ENCODE peak calls at places on chromosomes 13 and 19, in four cellular contexts. C, Z, G and Q are unnamed samples.

GRCh38 chr13:77595166-77595810 is 59.8 kb downstream of the SCEL start:
- DNase-seq in C (no peak), Z (no peak), G (no peak), Q (no peak)

GRCh38 chr13:27632214-27632613 is 10.5 kb downstream of the POLR1D start:
- DNase-seq in C (no peak), Z (no peak), G (no peak), Q (no peak)

GRCh38 chr19:28710278-28710677 is 502.7 kb downstream of the UQCRFS1 start:
- DNase-seq in C (peak; percentile 27), Z (no peak), G (no peak), Q (no peak)

GRCh38 chr19:53374743-53375142 is 9.2 kb downstream of the ZNF525 start:
- DNase-seq in C (no peak), Z (no peak), G (no peak), Q (no peak)

GRCh38 chr19:46925548-46925950 is 64.8 kb downstream of the ARHGAP35 start:
- DNase-seq in C (no peak), Z (no peak), G (no peak), Q (no peak)

GRCh38 chr19:35860818-35861639 is 4.3 kb downstream of the KIRREL2 start:
- DNase-seq in C (no peak), Z (no peak), G (peak; percentile 77), Q (no peak)

GRCh38 chr19:51706296-51706695 is 13.2 kb downstream of the SPACA6 start:
- DNase-seq in C (no peak), Z (no peak), G (no peak), Q (no peak)

GRCh38 chr19:38812004-38812840 is 523 bp downstream of the LGALS4 start:
- DNase-seq in C (no peak), Z (no peak), G (no peak), Q (no peak)

GRCh38 chr19:10010247-10010691 is at the start of gene COL5A3:
- DNase-seq in C (no peak), Z (peak; percentile 15), G (no peak), Q (no peak)

GRCh38 chr13:113592571-113592970 is 8.0 kb downstream of the TFDP1 start:
- DNase-seq in C (no peak), Z (no peak), G (no peak), Q (peak; percentile 70)

GRCh38 chr13:53201454-53202225 is 173.0 kb downstream of the OLFM4 start:
- DNase-seq in C (no peak), Z (no peak), G (peak; percentile 23), Q (no peak)

GRCh38 chr13:80339841-80340642 is 884 bp downstream of the SPRY2 start:
- DNase-seq in C (no peak), Z (peak; percentile 46), G (peak; percentile 23), Q (no peak)

GRCh38 chr13:50187352-50188029 is 172.2 kb downstream of the KCNRG start:
- DNase-seq in C (no peak), Z (no peak), G (no peak), Q (no peak)

GRCh38 chr13:59680429-59681024 is 483.2 kb downstream of the DIAPH3 start:
- DNase-seq in C (no peak), Z (no peak), G (no peak), Q (no peak)

GRCh38 chr19:35100588-35101533 is 14.8 kb upstream of the FXYD3 start:
- DNase-seq in C (no peak), Z (no peak), G (no peak), Q (no peak)

GRCh38 chr19:34556500-34556899 is 74.9 kb downstream of the WTIP start:
- DNase-seq in C (no peak), Z (no peak), G (no peak), Q (no peak)

GRCh38 chr13:30616927-30617314 is 799 bp upstream of the USPL1 start:
- DNase-seq in C (peak; percentile 84), Z (peak; percentile 77), G (peak; percentile 49), Q (peak; percentile 85)

GRCh38 chr19:46201413-46202310 is 27.9 kb upstream of the IGFL1 start:
- DNase-seq in C (no peak), Z (no peak), G (no peak), Q (no peak)

GRCh38 chr19:1556639-1557070 is 11.5 kb downstream of the MEX3D start:
- DNase-seq in C (no peak), Z (no peak), G (no peak), Q (no peak)

GRCh38 chr13:38819053-38819452 is 132.2 kb downstream of the FREM2 start:
- DNase-seq in C (peak; percentile 42), Z (peak; percentile 28), G (no peak), Q (no peak)

GRCh38 chr19:14450168-14450874 is 17.2 kb downstream of the PKN1 start:
- DNase-seq in C (no peak), Z (no peak), G (no peak), Q (no peak)

GRCh38 chr13:27295096-27295495 is 24.5 kb downstream of the RASL11A start:
- DNase-seq in C (no peak), Z (no peak), G (no peak), Q (no peak)

GRCh38 chr19:57903298-57904174 is 12.9 kb downstream of the ZNF417 start:
- DNase-seq in C (no peak), Z (no peak), G (no peak), Q (no peak)

GRCh38 chr19:27966390-27966816 is 1246.5 kb downstream of the UQCRFS1 start:
- DNase-seq in C (no peak), Z (no peak), G (no peak), Q (no peak)

GRCh38 chr13:70623260-70623659 is 515.0 kb upstream of the KLHL1 start:
- DNase-seq in C (no peak), Z (no peak), G (no peak), Q (no peak)

GRCh38 chr13:84296386-84296785 is 414.1 kb upstream of the SLITRK1 start:
- DNase-seq in C (no peak), Z (no peak), G (no peak), Q (no peak)

GRCh38 chr19:31314849-31315620 is 34.2 kb downstream of the TSHZ3 start:
- DNase-seq in C (no peak), Z (no peak), G (no peak), Q (no peak)
- TF ChIP-seq CTCF in C (peak; percentile 14), Z (peak; percentile 37), G (peak; percentile 9), Q (peak; percentile 17)

DNA sequence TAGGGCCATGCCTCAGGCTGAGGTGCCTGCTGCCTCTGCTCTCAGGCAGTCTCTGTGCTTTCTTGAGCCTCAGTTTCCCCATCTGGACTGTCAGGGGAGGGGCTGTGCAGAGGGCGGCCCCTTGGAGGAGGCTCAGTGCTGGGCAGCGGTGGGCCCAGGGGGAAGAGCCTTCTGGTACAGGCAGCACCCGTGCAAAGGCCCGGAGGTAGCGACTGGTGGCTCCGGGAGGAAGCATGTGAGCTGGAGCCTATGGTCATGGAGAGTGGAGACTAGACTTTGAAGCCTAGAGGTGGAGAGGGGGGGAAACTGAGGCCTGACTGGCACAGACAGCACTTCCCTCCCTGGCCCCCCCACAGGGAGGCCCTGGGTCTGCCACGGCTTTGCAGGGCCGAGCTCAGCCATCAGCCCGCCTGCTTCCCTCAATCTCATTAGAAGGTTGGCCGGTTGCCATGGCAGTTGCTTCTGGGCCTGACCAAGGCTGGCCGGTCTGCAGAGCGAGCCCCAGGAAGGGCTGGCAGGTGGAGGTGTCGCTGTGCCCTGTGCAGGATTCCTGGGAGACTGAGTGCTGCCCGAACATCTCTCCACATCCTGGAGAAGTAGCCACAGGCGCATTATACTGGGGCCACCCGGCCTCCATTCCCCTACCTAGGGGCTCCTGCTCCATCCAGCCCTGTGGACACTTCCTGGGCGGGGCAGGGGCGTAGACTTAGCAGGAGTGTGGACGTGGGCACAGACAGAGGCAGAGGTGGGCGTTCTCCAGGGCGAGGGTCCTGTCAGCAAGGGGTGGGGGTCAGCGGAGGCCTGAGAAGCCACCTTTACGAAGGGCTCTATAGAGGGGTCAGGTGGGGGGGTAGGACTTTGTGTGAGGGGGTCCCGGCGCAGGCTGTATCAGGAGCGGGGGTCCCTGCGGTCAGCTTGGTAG is 53.2 kb downstream of the CRTC1 start:
- DNase-seq in C (no peak), Z (no peak), G (no peak), Q (peak; percentile 80)
- TF ChIP-seq CTCF in C (no peak), Z (no peak), G (no peak), Q (no peak)

GRCh38 chr13:29573190-29573589 is 22.3 kb downstream of the SLC7A1 start:
- DNase-seq in C (no peak), Z (peak; percentile 69), G (no peak), Q (no peak)
- TF ChIP-seq CTCF in C (no peak), Z (peak; percentile 26), G (no peak), Q (peak; percentile 5)

GRCh38 chr13:31824705-31825512 is 85.6 kb downstream of the RXFP2 start:
- DNase-seq in C (no peak), Z (no peak), G (no peak), Q (no peak)
- TF ChIP-seq CTCF in C (peak; percentile 32), Z (no peak), G (peak; percentile 15), Q (peak; percentile 29)

DNA sequence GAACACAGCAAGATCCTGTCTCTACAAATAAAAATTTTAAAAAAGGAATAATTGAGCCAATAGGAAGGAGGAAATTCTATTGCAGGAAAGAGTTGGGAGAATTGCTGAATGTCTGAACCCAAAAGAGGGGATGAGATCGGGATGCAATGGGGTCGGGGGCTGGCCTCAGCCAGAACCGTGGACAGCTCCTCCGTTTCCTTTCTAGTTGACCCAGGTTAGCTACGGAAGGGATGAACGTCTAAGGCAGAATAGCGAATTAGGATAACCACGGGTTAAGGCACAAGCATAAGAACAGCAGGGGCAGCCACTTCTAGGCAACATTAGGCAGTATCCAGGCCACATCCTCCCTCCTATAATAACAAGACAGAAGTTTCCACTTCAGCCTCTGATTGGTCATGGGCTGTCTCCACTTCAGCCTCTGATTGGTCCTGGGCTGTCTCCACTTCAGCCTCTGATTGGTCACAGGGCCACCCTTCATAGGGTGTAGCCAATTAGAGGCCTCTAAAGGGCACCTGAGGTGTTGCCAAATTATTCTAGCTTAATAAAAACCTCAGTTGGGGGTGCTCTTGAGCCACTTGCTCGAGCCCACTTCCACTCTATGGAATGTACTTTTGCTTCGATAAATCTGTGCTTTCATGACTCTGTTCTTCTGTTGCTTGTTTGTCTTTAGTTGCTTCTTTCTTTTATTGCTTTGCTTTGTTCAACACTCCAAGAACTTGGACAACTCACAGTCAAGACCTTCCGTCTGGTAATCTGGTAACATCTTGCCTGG is 24.9 kb upstream of the TPM4 start:
- DNase-seq in C (no peak), Z (no peak), G (no peak), Q (no peak)
- TF ChIP-seq CTCF in C (no peak), Z (no peak), G (no peak), Q (no peak)

DNA sequence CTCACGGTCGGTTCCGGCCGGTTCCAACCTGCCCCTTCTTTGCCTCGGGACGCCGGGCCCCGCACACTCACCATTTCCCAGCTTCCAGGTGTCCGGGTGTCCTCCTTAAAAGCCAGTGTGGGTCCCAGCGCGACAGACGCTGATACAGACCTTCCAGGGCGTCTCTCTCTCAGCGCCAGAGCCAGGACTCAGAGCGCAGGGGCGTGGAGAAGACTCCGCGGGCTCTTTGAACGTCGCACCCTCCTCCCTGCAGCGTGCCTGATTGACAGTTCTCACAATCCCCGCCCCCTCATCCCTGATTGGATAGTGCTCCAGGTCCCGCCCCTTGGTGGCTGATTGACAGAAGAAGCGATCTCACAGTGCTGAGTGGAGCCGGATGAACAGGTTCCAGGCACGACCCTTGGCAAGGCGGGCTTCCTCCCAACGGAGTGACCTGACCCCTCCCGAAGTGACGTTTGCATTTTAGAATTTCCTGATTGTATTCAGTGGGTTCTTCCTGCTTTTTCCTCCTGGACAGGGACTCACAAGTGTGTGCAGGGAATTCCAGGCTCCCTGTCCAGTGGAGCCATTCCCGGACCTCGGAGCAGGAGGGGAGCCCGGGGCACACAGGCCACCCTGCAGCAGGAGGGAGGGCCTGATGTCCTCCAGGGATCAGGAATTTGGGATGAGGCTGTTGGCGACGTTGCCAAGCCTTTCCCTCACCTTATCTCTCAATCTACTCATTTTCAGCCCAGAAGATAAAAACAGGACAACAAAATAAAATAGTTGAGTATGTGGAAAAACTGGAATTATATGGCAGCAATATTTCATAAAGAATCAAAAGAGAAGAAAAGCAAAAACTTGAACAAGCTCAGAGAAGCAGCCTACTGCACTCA is at the start of gene ZNF823:
- DNase-seq in C (peak; percentile 93), Z (peak; percentile 100), G (peak; percentile 99), Q (peak; percentile 99)
- TF ChIP-seq CTCF in C (no peak), Z (no peak), G (no peak), Q (no peak)

GRCh38 chr13:98828614-98829013 is 76.1 kb upstream of the SLC15A1 start:
- DNase-seq in C (no peak), Z (no peak), G (no peak), Q (no peak)
- TF ChIP-seq CTCF in C (no peak), Z (no peak), G (no peak), Q (no peak)